ENCODE peak calls at places on chromosomes 6 and 20, in five cellular contexts. E is IMR-90, F is adrenal gland, U is Peyer's patch, W is HepG2. D is an unnamed sample.

GRCh38 chr20:2872304-2873009 is 824 bp upstream of the PTPRA start:
- DNase-seq in E (peak; percentile 43), U (peak; percentile 70), W (peak; percentile 63), F (peak; percentile 66), D (peak; percentile 26)

GRCh38 chr20:10603971-10604864 is 69.6 kb downstream of the JAG1 start:
- DNase-seq in W (peak; percentile 99), E (peak; percentile 94), U (no peak), F (peak; percentile 66), D (peak; percentile 28)

GRCh38 chr20:33983371-33983770 is 10.3 kb upstream of the RALY start:
- DNase-seq in W (no peak), E (no peak), F (no peak), U (no peak), D (no peak)

GRCh38 chr20:10863337-10864060 is 189.7 kb upstream of the JAG1 start:
- DNase-seq in F (peak; percentile 44), E (peak; percentile 90), W (no peak), U (no peak), D (no peak)

GRCh38 chr6:120735641-120736040 is 598.6 kb downstream of the TBC1D32 start:
- DNase-seq in F (no peak), E (no peak), W (no peak), U (no peak), D (no peak)

GRCh38 chr6:524803-525202 is 132.1 kb downstream of the HUS1B start:
- DNase-seq in F (no peak), U (peak; percentile 41), E (no peak), W (no peak), D (no peak)

GRCh38 chr6:98842489-98843180 is 8.3 kb downstream of the POU3F2 start:
- DNase-seq in U (no peak), W (no peak), F (no peak), E (no peak), D (no peak)

GRCh38 chr6:119511024-119511423 is 161.5 kb upstream of the MAN1A1 start:
- DNase-seq in F (no peak), E (no peak), W (no peak), U (no peak), D (no peak)

GRCh38 chr6:21958428-21958827 is 338.4 kb downstream of the PRL start:
- DNase-seq in U (no peak), W (no peak), E (no peak), F (no peak), D (no peak)

GRCh38 chr6:47234258-47234933 is 75.3 kb downstream of the TNFRSF21 start:
- DNase-seq in F (no peak), E (no peak), U (no peak), W (no peak), D (no peak)

GRCh38 chr6:54617730-54618129 is 228.8 kb upstream of the FAM83B start:
- DNase-seq in F (no peak), E (peak; percentile 84), W (peak; percentile 6), U (no peak), D (no peak)

GRCh38 chr20:25076731-25077609 is 5.0 kb downstream of the VSX1 start:
- DNase-seq in U (peak; percentile 8), E (peak; percentile 1), F (peak; percentile 67), W (peak; percentile 82), D (no peak)

GRCh38 chr6:46790359-46790874 is 2.8 kb upstream of the MEP1A start:
- DNase-seq in W (no peak), U (no peak), F (no peak), E (no peak), D (no peak)

GRCh38 chr6:139597781-139598368 is 223.4 kb upstream of the CITED2 start:
- DNase-seq in W (peak; percentile 87), E (peak; percentile 98), F (peak; percentile 79), U (no peak), D (peak; percentile 81)

GRCh38 chr6:134287863-134288537 is 29.9 kb downstream of the SGK1 start:
- DNase-seq in U (no peak), E (peak; percentile 74), F (no peak), W (no peak), D (no peak)

GRCh38 chr6:52995913-52996685 is 1.0 kb upstream of the GSTA4 start:
- DNase-seq in W (peak; percentile 76), E (peak; percentile 91), F (peak; percentile 41), U (peak; percentile 31), D (peak; percentile 65)

GRCh38 chr6:53318429-53318828 is 30.3 kb downstream of the ELOVL5 start:
- DNase-seq in W (no peak), E (no peak), U (no peak), F (no peak), D (no peak)

GRCh38 chr6:136304410-136304809 is 14.8 kb upstream of the BCLAF1 start:
- DNase-seq in E (no peak), U (no peak), W (no peak), F (no peak), D (no peak)

GRCh38 chr20:64109390-64109747 is 2.0 kb upstream of the NPBWR2 start:
- DNase-seq in W (no peak), E (no peak), U (no peak), F (no peak), D (peak; percentile 7)

GRCh38 chr20:44734938-44735337 is 10.7 kb upstream of the KCNK15 start:
- DNase-seq in E (peak; percentile 65), F (no peak), W (no peak), U (no peak), D (no peak)

GRCh38 chr20:23061713-23062561 is 12.5 kb upstream of the THBD start:
- DNase-seq in U (no peak), F (peak; percentile 71), W (peak; percentile 29), E (peak; percentile 57), D (peak; percentile 67)

GRCh38 chr20:60252866-60253265 is 294.6 kb downstream of the CDH26 start:
- DNase-seq in U (no peak), E (no peak), W (no peak), F (no peak), D (no peak)

DNA sequence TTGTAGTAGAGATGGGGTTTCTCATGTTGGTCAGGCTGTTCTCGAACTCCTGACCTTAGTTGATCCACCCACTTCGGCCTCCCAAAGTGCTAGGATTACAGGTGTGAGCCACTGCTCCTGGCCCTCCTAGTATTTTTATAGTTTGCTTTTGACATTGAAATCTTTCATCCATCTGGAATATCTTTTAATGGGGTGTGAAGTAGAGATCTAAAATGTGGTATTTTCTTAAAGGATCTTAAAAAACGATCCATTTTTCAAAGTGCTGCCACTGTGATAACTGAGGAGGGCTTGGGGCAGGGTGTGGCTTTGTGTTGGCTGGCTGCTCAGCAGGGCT is 23.1 kb downstream of the CDS2 start:
- DNase-seq in E (no peak), F (no peak), W (no peak), U (no peak), D (no peak)
- H3K4me1 ChIP-seq in E (peaks cover 23% of the 10 kb centered on the region), F (peaks cover 73% of the 10 kb centered on the region), W (peaks cover 100% of the 10 kb centered on the region), U (peaks cover 63% of the 10 kb centered on the region), D (peaks cover 27% of the 10 kb centered on the region)

DNA sequence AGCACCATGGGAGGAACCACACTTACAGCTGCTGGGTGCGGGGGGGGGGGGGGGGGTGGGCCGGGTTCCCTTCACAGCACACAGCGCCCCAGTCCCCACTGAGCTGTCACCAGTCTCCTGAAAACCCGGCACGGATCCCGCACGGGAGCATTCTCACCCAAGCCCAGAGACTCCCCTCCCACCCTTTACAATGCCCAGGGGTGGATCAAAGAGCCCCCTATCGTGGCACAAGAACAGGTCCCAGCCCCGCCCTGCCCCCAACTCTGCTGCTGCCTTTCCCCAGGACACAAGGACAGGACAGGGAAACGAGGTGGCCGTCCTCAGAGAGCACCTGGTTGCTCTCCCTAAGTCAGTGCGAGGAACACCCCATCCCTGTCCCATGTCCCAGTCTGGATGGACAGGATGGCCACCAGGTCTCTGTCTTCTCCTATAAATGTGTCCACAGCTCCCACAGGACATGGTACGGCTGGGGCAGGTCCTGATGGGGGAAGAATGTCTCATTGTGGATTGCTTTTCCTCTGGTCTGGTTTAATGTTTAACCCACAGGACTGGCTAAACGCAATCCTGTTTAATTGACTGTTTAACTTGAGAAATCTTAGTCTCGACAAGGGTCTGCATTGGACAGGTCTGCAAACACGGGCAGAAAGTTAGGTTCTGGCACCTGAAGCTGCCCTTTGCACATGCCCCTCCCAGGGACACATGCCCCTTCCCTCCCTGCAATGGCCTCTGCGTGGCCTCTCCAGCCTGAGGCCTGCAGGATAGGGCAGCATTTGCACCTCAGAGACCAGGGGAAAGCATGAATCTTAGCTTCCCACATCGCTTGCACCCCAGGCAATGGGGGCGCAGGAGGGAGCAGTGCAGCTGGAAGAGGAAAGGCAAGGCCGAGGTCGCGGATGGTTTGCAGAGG is 45.3 kb downstream of the DACT2 start:
- DNase-seq in W (peak; percentile 98), U (no peak), F (no peak), E (no peak), D (no peak)
- TF ChIP-seq POLR2A in W (no peak), U (no peak), F (no peak), E (no peak), D (no peak)

GRCh38 chr6:20115269-20116005 is 96.8 kb downstream of the MBOAT1 start:
- DNase-seq in U (no peak), F (no peak), E (no peak), W (no peak), D (no peak)
- H3K27ac ChIP-seq in U (no peak overlapping the region), F (no peak overlapping the region), E (no peak overlapping the region), W (no peak overlapping the region), D (no peak overlapping the region)

GRCh38 chr6:11830105-11830504 is 51.5 kb upstream of the ADTRP start:
- DNase-seq in U (no peak), E (no peak), F (no peak), W (no peak), D (no peak)

GRCh38 chr6:11828185-11828897 is 49.7 kb upstream of the ADTRP start:
- DNase-seq in E (peak; percentile 11), U (no peak), W (no peak), F (no peak), D (no peak)

GRCh38 chr6:11824986-11825385 is 46.4 kb upstream of the ADTRP start:
- DNase-seq in U (no peak), E (peak; percentile 83), F (no peak), W (no peak), D (no peak)

GRCh38 chr6:11830520-11830919 is 51.9 kb upstream of the ADTRP start:
- DNase-seq in E (no peak), W (no peak), U (no peak), F (no peak), D (no peak)

GRCh38 chr6:11826779-11827178 is 48.2 kb upstream of the ADTRP start:
- DNase-seq in F (no peak), U (no peak), W (no peak), E (no peak), D (no peak)
- H3K4me1 ChIP-seq in F (no peaks in the 10 kb centered on the region), U (peaks cover 8% of the 10 kb centered on the region), W (no peaks in the 10 kb centered on the region), E (no peaks in the 10 kb centered on the region), D (no peaks in the 10 kb centered on the region)

GRCh38 chr20:4916991-4917881 is 84.1 kb downstream of the SLC23A2 start:
- DNase-seq in E (peak; percentile 10), F (no peak), W (no peak), U (no peak), D (no peak)
- TF ChIP-seq POLR2A in E (no peak), F (no peak), W (no peak), U (no peak), D (no peak)

GRCh38 chr20:46118481-46119020 is 437 bp downstream of the CD40 start:
- DNase-seq in E (no peak), W (no peak), U (peak; percentile 66), F (peak; percentile 40), D (peak; percentile 57)

GRCh38 chr20:46119547-46119946 is 1.4 kb downstream of the CD40 start:
- DNase-seq in E (no peak), W (no peak), U (no peak), F (no peak), D (no peak)

GRCh38 chr20:46120136-46120535 is 2.0 kb downstream of the CD40 start:
- DNase-seq in E (no peak), W (no peak), F (no peak), U (no peak), D (no peak)

GRCh38 chr20:46119028-46119546 is 973 bp downstream of the CD40 start:
- DNase-seq in E (no peak), F (no peak), W (no peak), U (peak; percentile 53), D (no peak)

GRCh38 chr20:46117704-46118467 is at the start of gene CD40:
- DNase-seq in U (peak; percentile 92), W (peak; percentile 71), F (peak; percentile 76), E (peak; percentile 23), D (peak; percentile 93)
- H3K27ac ChIP-seq in U (peak within 1 kb of the TSS; percentile 90), W (no peak within 1 kb of the TSS), F (peak within 1 kb of the TSS; percentile 41), E (no peak within 1 kb of the TSS), D (peak within 1 kb of the TSS; percentile 93)